ENCODE peak calls at places on chromosomes 7 and 10, in four cellular contexts. D is CD8-positive, alpha-beta T cell; M is GM12878; N is heart right ventricle. X is an unnamed sample. For H3K9me3, the result is how much of the 10 kb centered on the place peaks cover.

GRCh38 chr7:24729365-24730017 is 27.8 kb downstream of the GSDME start:
- DNase-seq in D (no peak), M (no peak), N (peak), X (no peak)

GRCh38 chr10:3126741-3127342 is 45.7 kb downstream of the PITRM1 start:
- DNase-seq in D (no peak), M (no peak), N (peak), X (no peak)

GRCh38 chr7:88101769-88102168 is 118.1 kb downstream of the SRI start:
- DNase-seq in D (no peak), M (no peak), N (no peak), X (no peak)

GRCh38 chr10:13520194-13520593 is 8.6 kb downstream of the BEND7 start:
- DNase-seq in D (no peak), M (no peak), N (no peak), X (no peak)

GRCh38 chr10:79357180-79357579 is 9.9 kb downstream of the PPIF start:
- DNase-seq in D (no peak), M (no peak), N (no peak), X (no peak)

GRCh38 chr10:6624392-6624791 is 44.3 kb upstream of the PRKCQ start:
- DNase-seq in D (no peak), M (no peak), N (no peak), X (no peak)

GRCh38 chr10:79555354-79555753 is 4.9 kb downstream of the SFTPA2 start:
- DNase-seq in D (no peak), M (no peak), N (no peak), X (no peak)

GRCh38 chr10:62632071-62632809 is 172.3 kb upstream of the ADO start:
- DNase-seq in D (peak), M (peak), N (peak), X (peak)

GRCh38 chr10:21495686-21496284 is 29.7 kb downstream of the SKIDA1 start:
- DNase-seq in D (peak), M (peak), N (peak), X (peak)

GRCh38 chr7:111756687-111757178 is 194.4 kb upstream of the IMMP2L start:
- DNase-seq in D (no peak), M (no peak), N (peak), X (no peak)

GRCh38 chr10:97213431-97213830 is 27.7 kb upstream of the SLIT1 start:
- DNase-seq in D (no peak), M (no peak), N (no peak), X (no peak)

GRCh38 chr7:601573-602340 is 82.1 kb upstream of the PDGFA start:
- DNase-seq in D (peak), M (peak), N (peak), X (peak)

GRCh38 chr7:103989200-103989784 is at the start of gene RELN:
- DNase-seq in D (no peak), M (no peak), N (no peak), X (no peak)

GRCh38 chr7:151570366-151570915 is 50.7 kb upstream of the RHEB start:
- DNase-seq in D (no peak), M (no peak), N (no peak), X (no peak)

GRCh38 chr7:42869131-42870020 is 42.5 kb downstream of the C7orf25 start:
- DNase-seq in D (no peak), M (peak), N (no peak), X (no peak)

GRCh38 chr10:6022693-6023092 is 39.5 kb downstream of the IL2RA start:
- DNase-seq in D (no peak), M (no peak), N (no peak), X (no peak)

GRCh38 chr10:33706746-33707145 is 372.3 kb upstream of the NRP1 start:
- DNase-seq in D (no peak), M (no peak), N (no peak), X (no peak)

GRCh38 chr7:93115796-93116195 is 2.0 kb downstream of the SAMD9 start:
- DNase-seq in D (no peak), M (no peak), N (no peak), X (no peak)

GRCh38 chr7:70416611-70417010 is 715.3 kb upstream of the GALNT17 start:
- DNase-seq in D (no peak), M (no peak), N (no peak), X (no peak)

GRCh38 chr7:80210400-80210799 is 75.8 kb downstream of the GNAI1 start:
- DNase-seq in D (no peak), M (no peak), N (no peak), X (no peak)

GRCh38 chr10:125846894-125847293 is 23.5 kb downstream of the BCCIP start:
- DNase-seq in D (no peak), M (no peak), N (no peak), X (no peak)

GRCh38 chr10:125843603-125844329 is 20.4 kb downstream of the BCCIP start:
- DNase-seq in D (no peak), M (no peak), N (no peak), X (no peak)

GRCh38 chr10:125848371-125848770 is 25.0 kb downstream of the BCCIP start:
- DNase-seq in D (no peak), M (no peak), N (no peak), X (no peak)

GRCh38 chr10:125845617-125846016 is 22.3 kb downstream of the BCCIP start:
- DNase-seq in D (no peak), M (no peak), N (no peak), X (no peak)

DNA sequence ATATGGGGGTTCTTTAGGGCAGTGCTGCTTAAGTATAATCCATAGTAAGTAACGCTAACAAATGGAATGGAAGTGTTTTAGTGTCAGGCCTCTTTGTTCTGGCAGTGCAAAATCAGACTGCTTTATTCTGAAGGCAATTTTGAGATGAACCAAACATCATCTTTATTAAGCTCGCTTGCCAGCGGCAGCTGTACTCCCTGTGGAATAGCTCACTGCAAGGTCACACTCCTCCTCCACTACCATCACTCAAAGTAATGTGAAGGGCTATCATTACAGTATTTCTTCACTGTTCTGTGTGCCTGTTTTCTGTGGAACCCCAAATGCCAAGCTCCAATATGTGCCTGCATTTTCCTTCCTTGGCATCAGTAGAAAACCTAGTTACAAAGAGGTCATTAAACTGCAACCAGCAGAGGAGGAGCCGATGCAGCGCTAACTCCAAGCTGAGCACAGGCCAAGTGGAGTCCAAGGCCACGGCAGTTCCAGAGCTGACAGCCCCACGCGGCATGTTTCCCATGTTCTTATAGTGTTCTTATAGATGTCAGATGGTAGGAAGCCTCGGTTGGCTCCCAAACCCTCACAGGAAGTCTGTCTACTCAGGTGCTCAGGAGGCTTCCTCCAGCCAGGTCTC is 21.4 kb downstream of the BCCIP start:
- DNase-seq in D (no peak), M (no peak), N (no peak), X (no peak)
- H3K27ac ChIP-seq in D (no peak), M (no peak), N (no peak), X (no peak)

GRCh38 chr7:1749864-1750466 is 79.9 kb downstream of the ELFN1 start:
- DNase-seq in D (no peak), M (no peak), N (peak), X (no peak)

GRCh38 chr7:1753563-1753867 is 83.4 kb downstream of the ELFN1 start:
- DNase-seq in D (no peak), M (no peak), N (no peak), X (no peak)

GRCh38 chr7:1754345-1754908 is 84.3 kb downstream of the ELFN1 start:
- DNase-seq in D (no peak), M (no peak), N (no peak), X (no peak)

GRCh38 chr7:1750541-1751021 is 80.5 kb downstream of the ELFN1 start:
- DNase-seq in D (no peak), M (no peak), N (no peak), X (no peak)

DNA sequence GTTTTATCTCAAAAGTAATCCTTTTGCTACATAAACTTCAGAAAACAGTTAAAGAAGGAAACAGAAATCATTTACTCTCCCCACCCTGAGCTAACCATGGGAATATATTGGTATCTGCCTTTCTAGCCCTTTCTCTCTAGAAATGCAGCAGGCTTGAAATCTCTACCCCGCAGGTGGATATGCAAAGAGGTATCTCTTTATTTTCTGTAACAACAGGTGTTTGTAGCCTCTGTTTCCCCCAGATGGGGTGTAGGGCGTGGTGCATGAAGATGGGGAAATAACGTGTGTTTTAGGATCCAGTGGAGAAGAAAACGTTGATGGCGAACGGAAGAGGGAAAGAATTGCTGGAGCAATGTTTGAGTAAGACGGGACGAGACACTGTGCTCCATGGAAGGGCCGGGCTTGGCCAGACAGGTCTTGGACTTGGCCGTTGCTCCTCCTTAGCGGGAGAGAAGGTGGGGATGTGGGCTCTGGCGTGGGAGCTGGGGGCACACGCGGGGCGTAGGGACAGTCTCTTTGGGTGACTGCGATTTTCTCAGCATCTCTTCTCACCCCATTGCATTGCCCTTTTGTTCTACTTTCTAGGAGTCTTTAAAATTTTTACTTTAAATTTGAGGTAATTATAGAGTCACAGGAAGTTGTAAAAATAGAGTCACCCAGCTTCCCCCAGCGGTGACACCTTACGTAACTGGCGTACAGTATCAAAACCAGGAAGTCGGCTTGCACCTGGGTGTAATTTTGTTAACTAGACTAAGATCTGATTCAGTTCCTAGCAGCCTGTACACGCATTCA is 82.9 kb downstream of the ELFN1 start:
- DNase-seq in D (no peak), M (no peak), N (no peak), X (no peak)
- H3K9me3 ChIP-seq in D (under half), M (under half), N (under half), X (under half)

GRCh38 chr7:137882261-137882668 is 35.5 kb upstream of the DGKI start:
- DNase-seq in D (no peak), M (peak), N (no peak), X (no peak)
- H3K27ac ChIP-seq in D (no peak), M (peak), N (peak), X (no peak)

DNA sequence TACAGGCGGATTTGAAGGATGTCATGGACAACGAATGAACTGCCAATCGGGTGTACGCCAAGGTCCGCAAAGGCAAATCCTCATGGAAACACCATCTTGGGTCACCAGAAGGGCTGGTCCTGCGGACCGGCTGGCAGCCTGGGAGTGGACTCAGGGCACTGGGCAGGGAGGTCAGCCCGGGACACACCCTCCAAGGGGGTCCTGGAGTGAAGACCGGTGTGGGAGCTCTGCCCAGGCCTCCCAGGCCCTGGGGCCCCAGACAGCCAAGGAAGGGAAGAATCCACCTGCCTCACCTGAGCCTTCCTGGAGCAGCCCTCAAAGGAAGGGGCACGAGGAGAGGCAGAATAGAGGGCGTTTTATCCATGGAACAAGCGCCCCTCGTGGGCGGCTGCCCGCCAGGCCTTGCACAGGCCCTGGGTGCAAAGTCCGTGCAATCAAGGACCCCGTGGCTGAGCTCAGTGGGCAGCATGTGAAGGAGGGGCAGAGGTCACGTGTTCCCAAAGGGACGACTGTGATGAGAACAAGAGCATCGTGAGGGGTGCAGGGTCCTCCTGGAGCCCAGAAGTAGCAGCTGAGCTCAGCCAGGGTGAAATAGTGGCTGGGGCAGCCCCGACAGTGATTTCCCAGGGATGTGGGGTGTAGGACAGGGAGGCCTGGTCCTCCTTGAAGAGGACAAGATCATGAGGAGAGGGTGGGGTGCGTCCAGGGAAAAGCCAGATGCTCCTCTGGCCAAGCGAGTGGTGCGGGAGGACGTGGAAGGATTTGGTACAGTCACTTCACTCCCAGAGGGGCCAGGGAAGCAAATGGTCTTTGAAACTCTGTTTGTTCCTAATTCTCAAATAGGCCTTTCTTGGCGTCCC is 105.2 kb downstream of the TCERG1L start:
- DNase-seq in D (no peak), M (no peak), N (no peak), X (no peak)
- H3K9me3 ChIP-seq in D (under half), M (under half), N (under half), X (under half)

DNA sequence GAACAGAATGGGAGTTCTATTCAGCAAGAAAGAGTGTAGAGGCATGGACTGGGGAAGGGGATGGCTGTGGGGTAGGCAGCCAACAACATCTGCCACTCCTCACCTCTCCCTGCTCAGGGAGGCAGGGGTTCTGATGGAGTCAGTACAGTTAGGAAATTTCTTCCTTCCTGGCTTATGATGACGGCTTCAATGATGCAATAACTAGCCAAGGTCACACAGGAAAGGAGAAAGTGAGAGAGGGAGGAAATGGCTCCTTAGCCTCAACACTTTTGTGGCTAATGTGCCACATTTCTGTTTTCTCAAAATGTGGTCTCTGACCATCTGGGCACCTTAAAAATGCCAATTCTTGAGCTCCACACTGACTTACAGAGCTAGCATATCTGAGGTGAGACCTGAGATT is 79.3 kb upstream of the PDZD8 start:
- DNase-seq in D (no peak), M (no peak), N (no peak), X (no peak)
- H3K27ac ChIP-seq in D (no peak), M (no peak), N (peak), X (no peak)

GRCh38 chr7:158114056-158114850 is 473.4 kb downstream of the PTPRN2 start:
- DNase-seq in D (no peak), M (no peak), N (no peak), X (no peak)

GRCh38 chr7:158112571-158113320 is 474.9 kb downstream of the PTPRN2 start:
- DNase-seq in D (no peak), M (no peak), N (no peak), X (no peak)

GRCh38 chr7:158113321-158114025 is 474.1 kb downstream of the PTPRN2 start:
- DNase-seq in D (no peak), M (no peak), N (no peak), X (no peak)

GRCh38 chr7:158117341-158118222 is 470.0 kb downstream of the PTPRN2 start:
- DNase-seq in D (no peak), M (no peak), N (no peak), X (no peak)

GRCh38 chr7:158116235-158116634 is 471.4 kb downstream of the PTPRN2 start:
- DNase-seq in D (no peak), M (no peak), N (no peak), X (no peak)
- H3K9me3 ChIP-seq in D (under half), M (under half), N (under half), X (under half)